ENCODE peak calls at places on chromosomes 12 and 14, in eight cellular contexts. W, T, B, A, J, Y, E and D are unnamed samples.

GRCh38 chr12:51836833-51837184 is 11.7 kb downstream of the FIGNL2 start:
- DNase-seq in W (no peak), T (no peak), B (no peak), A (no peak), J (no peak), Y (no peak), E (no peak), D (no peak)

GRCh38 chr14:21723431-21724045 is 49.9 kb upstream of the OR4E1 start:
- DNase-seq in W (peak; percentile 8), T (peak; percentile 41), B (no peak), A (no peak), J (peak; percentile 47), Y (no peak), E (peak; percentile 14), D (no peak)

GRCh38 chr14:72743626-72744025 is 150.3 kb downstream of the DPF3 start:
- DNase-seq in W (no peak), T (no peak), B (no peak), A (peak; percentile 49), J (no peak), Y (no peak), E (no peak), D (peak; percentile 7)

GRCh38 chr14:76717508-76717907 is 43.8 kb upstream of the VASH1 start:
- DNase-seq in W (no peak), T (peak; percentile 10), B (no peak), A (no peak), J (no peak), Y (no peak), E (no peak), D (no peak)

GRCh38 chr12:93785262-93786010 is 108.3 kb downstream of the CRADD start:
- DNase-seq in W (peak; percentile 94), T (peak; percentile 96), B (no peak), A (peak; percentile 65), J (peak; percentile 29), Y (peak; percentile 97), E (peak; percentile 89), D (peak; percentile 96)

GRCh38 chr14:22865424-22866215 is 5.9 kb upstream of the LRP10 start:
- DNase-seq in W (no peak), T (no peak), B (no peak), A (no peak), J (no peak), Y (no peak), E (no peak), D (no peak)

GRCh38 chr12:6928703-6929407 is 1.1 kb downstream of the ATN1 start:
- DNase-seq in W (no peak), T (no peak), B (peak; percentile 68), A (no peak), J (no peak), Y (no peak), E (no peak), D (no peak)

GRCh38 chr14:59869381-59870255 is 958 bp downstream of the RTN1 start:
- DNase-seq in W (no peak), T (no peak), B (no peak), A (no peak), J (no peak), Y (no peak), E (no peak), D (no peak)

GRCh38 chr12:104213952-104214351 is 1.6 kb upstream of the TXNRD1 start:
- DNase-seq in W (no peak), T (peak; percentile 82), B (no peak), A (no peak), J (no peak), Y (peak; percentile 96), E (no peak), D (peak; percentile 99)

GRCh38 chr12:65818454-65819382 is 5.6 kb upstream of the HMGA2 start:
- DNase-seq in W (peak; percentile 95), T (no peak), B (no peak), A (no peak), J (no peak), Y (peak; percentile 65), E (peak; percentile 93), D (no peak)

GRCh38 chr14:40447032-40447431 is 1014.8 kb upstream of the FBXO33 start:
- DNase-seq in W (peak; percentile 26), T (no peak), B (no peak), A (no peak), J (no peak), Y (no peak), E (peak; percentile 0), D (no peak)

GRCh38 chr12:18432211-18432610 is 170.9 kb downstream of the PIK3C2G start:
- DNase-seq in W (no peak), T (no peak), B (no peak), A (no peak), J (no peak), Y (no peak), E (no peak), D (no peak)

GRCh38 chr14:37047226-37047625 is 125.2 kb downstream of the SLC25A21 start:
- DNase-seq in W (no peak), T (no peak), B (no peak), A (no peak), J (no peak), Y (no peak), E (peak; percentile 11), D (no peak)

GRCh38 chr12:75816892-75817291 is 214.7 kb downstream of the PHLDA1 start:
- DNase-seq in W (peak; percentile 86), T (peak; percentile 74), B (no peak), A (no peak), J (no peak), Y (peak; percentile 79), E (peak; percentile 76), D (peak; percentile 76)

GRCh38 chr12:105920161-105920684 is 218.5 kb downstream of the NUAK1 start:
- DNase-seq in W (peak; percentile 87), T (no peak), B (no peak), A (no peak), J (no peak), Y (no peak), E (peak; percentile 92), D (peak; percentile 36)

GRCh38 chr14:100060766-100061165 is 4.5 kb upstream of the EVL start:
- DNase-seq in W (no peak), T (no peak), B (no peak), A (no peak), J (no peak), Y (no peak), E (no peak), D (no peak)

GRCh38 chr12:30169839-30170591 is 386.3 kb upstream of the TMTC1 start:
- DNase-seq in W (no peak), T (no peak), B (peak; percentile 64), A (no peak), J (peak; percentile 10), Y (no peak), E (no peak), D (no peak)

GRCh38 chr12:49334681-49335080 is 2.3 kb downstream of the C1QL4 start:
- DNase-seq in W (no peak), T (no peak), B (peak; percentile 61), A (no peak), J (no peak), Y (no peak), E (no peak), D (no peak)

GRCh38 chr14:33934938-33935337 is 15.9 kb downstream of the EGLN3 start:
- DNase-seq in W (no peak), T (no peak), B (no peak), A (no peak), J (no peak), Y (no peak), E (no peak), D (no peak)

GRCh38 chr14:50402965-50403364 is 6.3 kb upstream of the CDKL1 start:
- DNase-seq in W (peak; percentile 29), T (no peak), B (no peak), A (no peak), J (no peak), Y (peak; percentile 56), E (peak; percentile 42), D (no peak)

GRCh38 chr12:7439579-7440505 is 4.1 kb downstream of the CD163L1 start:
- DNase-seq in W (peak; percentile 36), T (peak; percentile 93), B (peak; percentile 68), A (no peak), J (peak; percentile 31), Y (peak; percentile 41), E (no peak), D (peak; percentile 68)

GRCh38 chr12:92650228-92650822 is 52.5 kb upstream of the PLEKHG7 start:
- DNase-seq in W (no peak), T (no peak), B (no peak), A (no peak), J (no peak), Y (no peak), E (no peak), D (no peak)
- TF ChIP-seq CTCF in W (no peak), T (peak; percentile 18), B (no peak), A (no peak), J (no peak), Y (no peak), E (no peak), D (no peak)

DNA sequence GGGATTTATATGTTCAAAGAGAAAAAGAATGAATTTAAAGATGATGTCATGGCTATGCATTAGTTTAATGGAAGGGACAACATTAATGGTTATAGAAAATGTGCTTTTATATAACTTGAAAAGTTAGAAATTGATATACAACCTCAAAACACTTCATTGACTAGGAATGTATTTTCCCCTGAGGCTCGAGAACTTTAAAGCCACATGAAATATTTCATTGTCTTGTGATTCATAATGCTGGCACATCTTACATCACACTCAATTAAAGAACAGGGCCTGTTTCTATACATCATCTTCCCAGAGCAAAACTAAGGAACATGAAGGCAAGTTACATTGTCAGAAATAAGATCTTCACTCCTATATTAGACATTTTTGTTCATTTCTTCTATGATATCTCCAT is 35.2 kb upstream of the PAWR start:
- DNase-seq in W (peak; percentile 95), T (no peak), B (no peak), A (no peak), J (no peak), Y (peak; percentile 84), E (peak; percentile 86), D (peak; percentile 72)
- H3K4me3 ChIP-seq in W (no peak overlapping the region), T (no peak overlapping the region), B (no peak overlapping the region), A (no peak overlapping the region), J (no peak overlapping the region), Y (no peak overlapping the region), E (no peak overlapping the region), D (no peak overlapping the region)

GRCh38 chr12:110111476-110112334 is 12.5 kb upstream of the IFT81 start:
- DNase-seq in W (no peak), T (peak; percentile 73), B (no peak), A (no peak), J (no peak), Y (no peak), E (no peak), D (no peak)

GRCh38 chr12:110109837-110110535 is 14.2 kb upstream of the IFT81 start:
- DNase-seq in W (no peak), T (no peak), B (no peak), A (no peak), J (no peak), Y (no peak), E (no peak), D (no peak)

GRCh38 chr12:110108309-110109036 is 15.7 kb upstream of the IFT81 start:
- DNase-seq in W (no peak), T (peak; percentile 71), B (no peak), A (no peak), J (no peak), Y (no peak), E (no peak), D (no peak)

GRCh38 chr12:110107369-110108281 is 16.5 kb upstream of the IFT81 start:
- DNase-seq in W (peak; percentile 83), T (peak; percentile 98), B (no peak), A (peak; percentile 67), J (no peak), Y (peak; percentile 97), E (peak; percentile 71), D (peak; percentile 90)

GRCh38 chr12:110109037-110109836 is 14.9 kb upstream of the IFT81 start:
- DNase-seq in W (peak; percentile 94), T (peak; percentile 100), B (peak; percentile 77), A (peak; percentile 88), J (no peak), Y (peak; percentile 99), E (peak; percentile 89), D (peak; percentile 100)
- TF ChIP-seq CTCF in W (no peak), T (no peak), B (no peak), A (peak; percentile 49), J (no peak), Y (peak; percentile 21), E (no peak), D (no peak)

GRCh38 chr12:57889541-57889989 is 43.0 kb upstream of the CTDSP2 start:
- DNase-seq in W (peak; percentile 81), T (no peak), B (peak; percentile 76), A (peak; percentile 89), J (no peak), Y (peak; percentile 93), E (no peak), D (peak; percentile 97)
- H3K4me3 ChIP-seq in W (no peak overlapping the region), T (no peak overlapping the region), B (peak overlapping the region; percentile 0), A (peak overlapping the region; percentile 24), J (no peak overlapping the region), Y (peak overlapping the region; percentile 5), E (no peak overlapping the region), D (peak overlapping the region; percentile 50)